ENCODE peak calls at places on chromosomes 13 and 19, in six cellular contexts. D is ovary, S is Right ventricle myocardium superior, Z is lower lobe of right lung, B is left ventricle myocardium inferior, C is left lung. P is an unnamed sample.

GRCh38 chr19:4722671-4723464 is 774 bp downstream of the DPP9 start:
- DNase-seq in D (peak), S (peak), Z (peak), B (no peak), C (no peak), P (no peak)

GRCh38 chr19:46497773-46498172 is 2.1 kb upstream of the PNMA8B start:
- DNase-seq in D (no peak), S (no peak), Z (no peak), B (no peak), C (no peak), P (no peak)

GRCh38 chr19:30596268-30596667 is 224.1 kb downstream of the ZNF536 start:
- DNase-seq in D (no peak), S (no peak), Z (no peak), B (no peak), C (no peak), P (no peak)

GRCh38 chr13:50518791-50519201 is 324.7 kb downstream of the DLEU7 start:
- DNase-seq in D (no peak), S (no peak), Z (no peak), B (no peak), C (no peak), P (no peak)

GRCh38 chr19:17073869-17074627 is 1.2 kb downstream of the HAUS8 start:
- DNase-seq in D (no peak), S (no peak), Z (no peak), B (no peak), C (no peak), P (no peak)

GRCh38 chr13:110135977-110136597 is 170.9 kb downstream of the COL4A1 start:
- DNase-seq in D (no peak), S (no peak), Z (no peak), B (no peak), C (no peak), P (no peak)

GRCh38 chr13:104357174-104357573 is 1291.0 kb upstream of the SLC10A2 start:
- DNase-seq in D (no peak), S (no peak), Z (no peak), B (no peak), C (no peak), P (no peak)

GRCh38 chr13:41562083-41562482 is 104.7 kb downstream of the RGCC start:
- DNase-seq in D (peak), S (peak), Z (no peak), B (peak), C (peak), P (no peak)

GRCh38 chr19:44785993-44786392 is 8.3 kb downstream of the CBLC start:
- DNase-seq in D (no peak), S (no peak), Z (no peak), B (no peak), C (no peak), P (no peak)

GRCh38 chr19:57886046-57886445 is 2.8 kb downstream of the ZNF814 start:
- DNase-seq in D (no peak), S (no peak), Z (no peak), B (no peak), C (no peak), P (no peak)

GRCh38 chr13:45445053-45445452 is 19.7 kb upstream of the COG3 start:
- DNase-seq in D (no peak), S (no peak), Z (no peak), B (no peak), C (no peak), P (no peak)

GRCh38 chr19:51016798-51017683 is 2.5 kb downstream of the KLK10 start:
- DNase-seq in D (peak), S (no peak), Z (no peak), B (no peak), C (no peak), P (peak)

GRCh38 chr13:24068472-24068871 is 92.0 kb upstream of the SPATA13 start:
- DNase-seq in D (no peak), S (no peak), Z (no peak), B (no peak), C (no peak), P (no peak)

GRCh38 chr19:48501961-48502719 is 9.5 kb downstream of the LMTK3 start:
- DNase-seq in D (no peak), S (no peak), Z (peak), B (no peak), C (peak), P (peak)

GRCh38 chr13:79096099-79096498 is 310.0 kb downstream of the RBM26 start:
- DNase-seq in D (no peak), S (no peak), Z (no peak), B (no peak), C (no peak), P (no peak)

GRCh38 chr13:51534075-51534817 is 50.0 kb upstream of the WDFY2 start:
- DNase-seq in D (no peak), S (peak), Z (peak), B (peak), C (peak), P (peak)

GRCh38 chr19:40685563-40685962 is 4.9 kb downstream of the NUMBL start:
- DNase-seq in D (no peak), S (peak), Z (no peak), B (no peak), C (no peak), P (no peak)

GRCh38 chr13:70960841-70961443 is 852.7 kb upstream of the KLHL1 start:
- DNase-seq in D (no peak), S (no peak), Z (no peak), B (no peak), C (no peak), P (no peak)

GRCh38 chr13:111387026-111387871 is 66.8 kb downstream of the TEX29 start:
- DNase-seq in D (no peak), S (no peak), Z (no peak), B (no peak), C (no peak), P (no peak)

GRCh38 chr19:30263719-30264440 is 108.3 kb upstream of the ZNF536 start:
- DNase-seq in D (no peak), S (no peak), Z (no peak), B (no peak), C (no peak), P (no peak)

GRCh38 chr19:56692496-56692895 is 20.9 kb upstream of the ZNF835 start:
- DNase-seq in D (peak), S (no peak), Z (no peak), B (no peak), C (no peak), P (no peak)

GRCh38 chr19:18513868-18514267 is 8.0 kb downstream of the ELL start:
- DNase-seq in D (peak), S (peak), Z (no peak), B (peak), C (no peak), P (no peak)

GRCh38 chr19:11401808-11402543 is 17.1 kb downstream of the RGL3 start:
- DNase-seq in D (no peak), S (no peak), Z (no peak), B (no peak), C (no peak), P (no peak)

GRCh38 chr19:6551607-6552450 is 21.0 kb downstream of the TNFSF9 start:
- DNase-seq in D (no peak), S (peak), Z (peak), B (no peak), C (no peak), P (no peak)

GRCh38 chr19:50311723-50312635 is 17.2 kb downstream of the KCNC3 start:
- DNase-seq in D (no peak), S (no peak), Z (no peak), B (no peak), C (no peak), P (no peak)

GRCh38 chr19:6379744-6380143 is 4.0 kb upstream of the PSPN start:
- DNase-seq in D (no peak), S (no peak), Z (no peak), B (no peak), C (no peak), P (no peak)

GRCh38 chr19:15323496-15324235 is 8.7 kb downstream of the BRD4 start:
- DNase-seq in D (peak), S (peak), Z (peak), B (peak), C (peak), P (peak)

GRCh38 chr13:41177616-41178015 is 16.8 kb downstream of the KBTBD7 start:
- DNase-seq in D (no peak), S (no peak), Z (no peak), B (no peak), C (no peak), P (no peak)

GRCh38 chr13:29156136-29156535 is 336.0 kb downstream of the MTUS2 start:
- DNase-seq in D (no peak), S (no peak), Z (no peak), B (no peak), C (no peak), P (no peak)

GRCh38 chr13:83220241-83220640 is 662.0 kb downstream of the SLITRK1 start:
- DNase-seq in D (no peak), S (no peak), Z (no peak), B (no peak), C (no peak), P (no peak)

GRCh38 chr19:47247308-47247990 is 8.9 kb upstream of the CCDC9 start:
- DNase-seq in D (peak), S (peak), Z (peak), B (peak), C (peak), P (no peak)

GRCh38 chr19:46254776-46255175 is 25.2 kb downstream of the IGFL1 start:
- DNase-seq in D (no peak), S (no peak), Z (no peak), B (no peak), C (no peak), P (no peak)

GRCh38 chr19:16033136-16033530 is 43.2 kb upstream of the TPM4 start:
- DNase-seq in D (no peak), S (no peak), Z (no peak), B (no peak), C (no peak), P (no peak)

GRCh38 chr19:925912-926594 is at the start of gene ARID3A:
- DNase-seq in D (no peak), S (peak), Z (no peak), B (peak), C (no peak), P (peak)

GRCh38 chr13:37918116-37919100 is 48.8 kb upstream of the TRPC4 start:
- DNase-seq in D (no peak), S (no peak), Z (no peak), B (no peak), C (no peak), P (no peak)

P was measured in CD14-positive monocyte.